ENCODE peak calls at places on chromosome 12, in four cellular contexts. G is stimulated activated CD4-positive, alpha-beta T cell treated with anti-CD3 and anti-CD28 coated beads, Interleukin-1b, Interleukin-23, amount 100 ng/mL, for 24 hours; D is C1 segment of cervical spinal cord; T is ascending aorta. E is an unnamed sample.

GRCh38 chr12:130552483-130552996 is 163.6 kb downstream of the RIMBP2 start:
- DNase-seq in G (no peak), D (no peak), T (no peak), E (no peak)

GRCh38 chr12:109916045-109916444 is 16.0 kb downstream of the TCHP start:
- DNase-seq in G (no peak), D (no peak), T (no peak), E (no peak)

GRCh38 chr12:51866762-51867161 is 18.2 kb upstream of the FIGNL2 start:
- DNase-seq in G (no peak), D (no peak), T (no peak), E (no peak)

GRCh38 chr12:65899289-65899688 is 75.0 kb downstream of the HMGA2 start:
- DNase-seq in G (no peak), D (no peak), T (no peak), E (no peak)

GRCh38 chr12:27975222-27976136 is 2.9 kb upstream of the PTHLH start:
- DNase-seq in G (no peak), D (no peak), T (no peak), E (no peak)

GRCh38 chr12:25250744-25251730 is at the start of gene KRAS:
- DNase-seq in G (peak; percentile 84), D (peak; percentile 94), T (peak; percentile 98), E (peak; percentile 77)

GRCh38 chr12:50545783-50546182 is 41.0 kb downstream of the DIP2B start:
- DNase-seq in G (no peak), D (no peak), T (no peak), E (no peak)

GRCh38 chr12:64611430-64612286 is 1.4 kb downstream of the RASSF3 start:
- DNase-seq in G (no peak), D (no peak), T (peak; percentile 78), E (no peak)

GRCh38 chr12:104457746-104458644 is 1.2 kb downstream of the CHST11 start:
- DNase-seq in G (peak; percentile 46), D (peak; percentile 43), T (peak; percentile 70), E (peak; percentile 35)

GRCh38 chr12:71509705-71510104 is 70.1 kb downstream of the LGR5 start:
- DNase-seq in G (no peak), D (no peak), T (no peak), E (no peak)

GRCh38 chr12:27252934-27253333 is 8.8 kb downstream of the STK38L start:
- DNase-seq in G (no peak), D (no peak), T (no peak), E (no peak)

GRCh38 chr12:94047781-94048567 is 100.4 kb upstream of the PLXNC1 start:
- DNase-seq in G (no peak), D (no peak), T (no peak), E (no peak)

GRCh38 chr12:108333898-108334699 is 5.0 kb downstream of the CMKLR1 start:
- DNase-seq in G (no peak), D (no peak), T (no peak), E (no peak)

GRCh38 chr12:81502912-81503695 is 256.0 kb downstream of the PPFIA2 start:
- DNase-seq in G (no peak), D (no peak), T (no peak), E (no peak)

GRCh38 chr12:6855322-6855721 is 3.4 kb downstream of the USP5 start:
- DNase-seq in G (no peak), D (no peak), T (no peak), E (no peak)

GRCh38 chr12:46160081-46160980 is 108.5 kb downstream of the SLC38A1 start:
- DNase-seq in G (no peak), D (no peak), T (peak; percentile 70), E (no peak)

GRCh38 chr12:16606936-16607335 is 974 bp upstream of the LMO3 start:
- DNase-seq in G (no peak), D (peak; percentile 28), T (no peak), E (no peak)

GRCh38 chr12:30746190-30746589 is 8.6 kb downstream of the CAPRIN2 start:
- DNase-seq in G (no peak), D (no peak), T (no peak), E (no peak)

GRCh38 chr12:124864326-124864752 is 675 bp upstream of the SCARB1 start:
- DNase-seq in G (no peak), D (no peak), T (no peak), E (no peak)

GRCh38 chr12:39297946-39298345 is 145.0 kb downstream of the KIF21A start:
- DNase-seq in G (no peak), D (no peak), T (no peak), E (no peak)

GRCh38 chr12:80373666-80374065 is 70.4 kb upstream of the PTPRQ start:
- DNase-seq in G (no peak), D (no peak), T (no peak), E (no peak)

GRCh38 chr12:86186449-86186848 is 69.7 kb downstream of the MGAT4C start:
- DNase-seq in G (no peak), D (no peak), T (no peak), E (no peak)

GRCh38 chr12:56488041-56488955 is at the start of gene GLS2:
- DNase-seq in G (peak; percentile 54), D (peak; percentile 52), T (peak; percentile 85), E (peak; percentile 48)

GRCh38 chr12:6869049-6870021 is 2.0 kb downstream of the TPI1 start:
- DNase-seq in G (peak; percentile 76), D (peak; percentile 76), T (peak; percentile 90), E (peak; percentile 81)

GRCh38 chr12:15851919-15852318 is 30.3 kb upstream of the STRAP start:
- DNase-seq in G (no peak), D (no peak), T (no peak), E (no peak)

GRCh38 chr12:108570743-108571603 is 8.6 kb downstream of the ISCU start:
- DNase-seq in G (no peak), D (no peak), T (peak; percentile 31), E (no peak)

GRCh38 chr12:96886998-96887677 is 19.9 kb upstream of the NEDD1 start:
- DNase-seq in G (no peak), D (peak; percentile 62), T (no peak), E (no peak)

GRCh38 chr12:47414511-47414910 is 291.3 kb downstream of the RPAP3 start:
- DNase-seq in G (no peak), D (no peak), T (no peak), E (no peak)

GRCh38 chr12:121240484-121241202 is 30.7 kb downstream of the P2RX4 start:
- DNase-seq in G (peak; percentile 68), D (peak; percentile 49), T (peak; percentile 92), E (peak; percentile 64)

GRCh38 chr12:17216156-17216555 is 610.2 kb upstream of the LMO3 start:
- DNase-seq in G (no peak), D (no peak), T (no peak), E (no peak)

GRCh38 chr12:67025543-67026114 is 243.5 kb upstream of the CAND1 start:
- DNase-seq in G (peak; percentile 41), D (no peak), T (no peak), E (peak; percentile 38)